ENCODE peak calls at places on chromosome 19, in five cellular contexts. U is NCI-H510A treated with DMSO at 0.1 percent for 48 hours; W is ovary; H is AG04450; N is stimulated activated CD4-positive, alpha-beta T cell treated with anti-CD3 and anti-CD28 coated beads, Interleukin-12 subunit alpha, Interleukin-12 subunit beta, amount 100 ng/mL, for 4 hours. E is an unnamed sample.

GRCh38 chr19:10450853-10451609 is 30.7 kb downstream of the PDE4A start:
- DNase-seq in U (no peak), W (no peak), H (no peak), N (no peak), E (no peak)

GRCh38 chr19:44648536-44649370 is 5.0 kb downstream of the PVR start:
- DNase-seq in U (no peak), W (no peak), H (no peak), N (no peak), E (no peak)

GRCh38 chr19:45768644-45769053 is 403 bp downstream of the SIX5 start:
- DNase-seq in U (peak), W (peak), H (no peak), N (peak), E (peak)

GRCh38 chr19:17245535-17245984 is at the start of gene NR2F6:
- DNase-seq in U (no peak), W (no peak), H (no peak), N (no peak), E (no peak)

GRCh38 chr19:6297202-6297601 is 17.4 kb upstream of the MLLT1 start:
- DNase-seq in U (peak), W (no peak), H (no peak), N (no peak), E (no peak)

GRCh38 chr19:17618281-17618903 is 62.9 kb downstream of the COLGALT1 start:
- DNase-seq in U (no peak), W (no peak), H (no peak), N (no peak), E (no peak)

GRCh38 chr19:18775586-18776287 is 15.4 kb downstream of the COMP start:
- DNase-seq in U (no peak), W (peak), H (no peak), N (no peak), E (no peak)

GRCh38 chr19:41657157-41657556 is 30.3 kb upstream of the CEACAM4 start:
- DNase-seq in U (peak), W (no peak), H (no peak), N (no peak), E (no peak)

GRCh38 chr19:5156231-5156986 is 184.2 kb downstream of the PTPRS start:
- DNase-seq in U (no peak), W (no peak), H (no peak), N (no peak), E (no peak)

GRCh38 chr19:30443531-30444252 is 71.5 kb downstream of the ZNF536 start:
- DNase-seq in U (no peak), W (no peak), H (no peak), N (no peak), E (no peak)

GRCh38 chr19:15241259-15241658 is 9.0 kb upstream of the EPHX3 start:
- DNase-seq in U (no peak), W (no peak), H (no peak), N (no peak), E (no peak)

GRCh38 chr19:46629546-46630025 is 4.7 kb upstream of the PTGIR start:
- DNase-seq in U (no peak), W (no peak), H (no peak), N (no peak), E (no peak)

GRCh38 chr19:56141416-56141992 is 417 bp downstream of the ZNF444 start:
- DNase-seq in U (no peak), W (no peak), H (no peak), N (peak), E (no peak)

GRCh38 chr19:18856385-18857126 is 24.8 kb downstream of the UPF1 start:
- DNase-seq in U (no peak), W (no peak), H (no peak), N (no peak), E (no peak)

GRCh38 chr19:39223703-39224279 is 19.7 kb upstream of the SYCN start:
- DNase-seq in U (no peak), W (no peak), H (no peak), N (no peak), E (no peak)

GRCh38 chr19:14073925-14074838 is 1.6 kb downstream of the MISP3 start:
- DNase-seq in U (peak), W (peak), H (no peak), N (no peak), E (peak)

GRCh38 chr19:41802770-41803169 is 6.4 kb downstream of the CEACAM3 start:
- DNase-seq in U (no peak), W (no peak), H (no peak), N (no peak), E (no peak)

GRCh38 chr19:16288544-16288943 is 36.1 kb upstream of the KLF2 start:
- DNase-seq in U (no peak), W (no peak), H (no peak), N (no peak), E (no peak)

GRCh38 chr19:40284501-40285352 is at the start of gene AKT2:
- DNase-seq in U (peak), W (peak), H (peak), N (peak), E (peak)

GRCh38 chr19:41128692-41129091 is 14.5 kb downstream of the CYP2F1 start:
- DNase-seq in U (no peak), W (no peak), H (no peak), N (no peak), E (no peak)

GRCh38 chr19:49863935-49864320 is 3.4 kb downstream of the PNKP start:
- DNase-seq in U (no peak), W (peak), H (no peak), N (no peak), E (no peak)

GRCh38 chr19:34229721-34230120 is 24.6 kb upstream of the GARRE1 start:
- DNase-seq in U (no peak), W (no peak), H (no peak), N (no peak), E (no peak)

GRCh38 chr19:18397242-18398202 is at the start of gene LRRC25:
- DNase-seq in U (no peak), W (peak), H (no peak), N (no peak), E (no peak)

GRCh38 chr19:13029893-13030292 is 34.6 kb downstream of the NFIX start:
- DNase-seq in U (no peak), W (no peak), H (no peak), N (no peak), E (no peak)